ENCODE peak calls at places on chromosomes 2 and 18, in ten cellular contexts. T, Y, L, R, V, A, J, B, Q and I are unnamed samples.

GRCh38 chr2:121297217-121297830 is 12.3 kb upstream of the TFCP2L1 start:
- DNase-seq in T (peak; percentile 57), Y (peak; percentile 10), L (no peak), R (peak; percentile 44), V (no peak), A (peak; percentile 35), J (no peak), B (no peak), Q (peak; percentile 12), I (peak; percentile 24)

GRCh38 chr18:9927392-9928063 is 13.7 kb downstream of the VAPA start:
- DNase-seq in T (no peak), Y (no peak), L (no peak), R (no peak), V (no peak), A (no peak), J (no peak), B (no peak), Q (no peak), I (no peak)

GRCh38 chr18:65754121-65754520 is 3.3 kb downstream of the CDH7 start:
- DNase-seq in T (no peak), Y (peak; percentile 44), L (no peak), R (peak; percentile 12), V (no peak), A (no peak), J (no peak), B (no peak), Q (no peak), I (peak; percentile 46)

GRCh38 chr18:36514778-36515177 is 217.3 kb downstream of the FHOD3 start:
- DNase-seq in T (no peak), Y (no peak), L (no peak), R (no peak), V (no peak), A (no peak), J (no peak), B (no peak), Q (no peak), I (no peak)

GRCh38 chr2:98346259-98347236 is at the start of gene CNGA3:
- DNase-seq in T (peak; percentile 57), Y (peak; percentile 31), L (no peak), R (peak; percentile 20), V (peak; percentile 47), A (peak; percentile 42), J (no peak), B (no peak), Q (no peak), I (peak; percentile 36)

GRCh38 chr2:219851801-219852481 is 224.5 kb downstream of the SLC4A3 start:
- DNase-seq in T (peak; percentile 59), Y (peak; percentile 54), L (no peak), R (peak; percentile 41), V (no peak), A (peak; percentile 19), J (no peak), B (no peak), Q (no peak), I (no peak)

GRCh38 chr2:3575534-3576324 is 669 bp downstream of the RPS7 start:
- DNase-seq in T (peak; percentile 48), Y (no peak), L (no peak), R (peak; percentile 39), V (peak; percentile 42), A (peak; percentile 27), J (no peak), B (no peak), Q (no peak), I (peak; percentile 33)

GRCh38 chr2:101200714-101201113 is 49.5 kb upstream of the TBC1D8 start:
- DNase-seq in T (peak; percentile 87), Y (peak; percentile 67), L (peak; percentile 17), R (peak; percentile 37), V (no peak), A (peak; percentile 6), J (no peak), B (no peak), Q (no peak), I (no peak)

GRCh38 chr2:6968319-6969100 is 51.3 kb downstream of the RNF144A start:
- DNase-seq in T (no peak), Y (peak; percentile 41), L (peak; percentile 76), R (no peak), V (no peak), A (peak; percentile 61), J (no peak), B (no peak), Q (no peak), I (peak; percentile 46)

GRCh38 chr2:37985333-37985732 is 60.2 kb downstream of the RMDN2 start:
- DNase-seq in T (peak; percentile 82), Y (peak; percentile 83), L (peak; percentile 44), R (peak; percentile 39), V (no peak), A (peak; percentile 81), J (no peak), B (no peak), Q (no peak), I (peak; percentile 26)

GRCh38 chr18:13290856-13291271 is 72.3 kb downstream of the LDLRAD4 start:
- DNase-seq in T (no peak), Y (no peak), L (no peak), R (no peak), V (no peak), A (no peak), J (no peak), B (no peak), Q (no peak), I (no peak)